ENCODE peak calls at places on chromosomes 7 and 10, in seven cellular contexts. C is astrocyte of the cerebellum, U is Panc1, T is endothelial cell, W is fibroblast of the aortic adventitia, S is type B pancreatic cell, B is fibroblast of mammary gland. G is an unnamed sample.

GRCh38 chr7:36021367-36021766 is 131.7 kb upstream of the EEPD1 start:
- DNase-seq in C (peak; percentile 15), U (no peak), T (peak; percentile 60), W (peak; percentile 16), S (no peak), B (peak; percentile 53), G (no peak)

GRCh38 chr7:96004598-96004997 is 232.2 kb downstream of the DYNC1I1 start:
- DNase-seq in C (peak; percentile 1), U (no peak), T (no peak), W (peak; percentile 47), S (no peak), B (peak; percentile 88), G (no peak)

GRCh38 chr7:46123-46829 is 146.1 kb upstream of the FAM20C start:
- DNase-seq in C (no peak), U (no peak), T (no peak), W (no peak), S (peak; percentile 48), B (no peak), G (no peak)

GRCh38 chr7:124737760-124738159 is 27.8 kb downstream of the GPR37 start:
- DNase-seq in C (no peak), U (no peak), T (no peak), W (no peak), S (no peak), B (no peak), G (no peak)

GRCh38 chr7:144516729-144517128 is 113.2 kb upstream of the NOBOX start:
- DNase-seq in C (no peak), U (no peak), T (no peak), W (no peak), S (no peak), B (no peak), G (no peak)

GRCh38 chr10:89115876-89116627 is 91.1 kb downstream of the CH25H start:
- DNase-seq in C (no peak), U (no peak), T (no peak), W (peak; percentile 77), S (no peak), B (peak; percentile 87), G (peak; percentile 54)

GRCh38 chr10:4981722-4982471 is 18.7 kb downstream of the AKR1C1 start:
- DNase-seq in C (peak; percentile 4), U (no peak), T (peak; percentile 21), W (peak; percentile 61), S (no peak), B (peak; percentile 69), G (no peak)

GRCh38 chr10:93074137-93074596 is 474 bp downstream of the CYP26A1 start:
- DNase-seq in C (no peak), U (no peak), T (peak; percentile 40), W (no peak), S (no peak), B (no peak), G (no peak)

GRCh38 chr10:101165736-101166135 is 34.6 kb downstream of the TLX1 start:
- DNase-seq in C (no peak), U (no peak), T (no peak), W (no peak), S (no peak), B (no peak), G (no peak)

GRCh38 chr10:91700273-91700672 is 67.4 kb upstream of the PPP1R3C start:
- DNase-seq in C (no peak), U (no peak), T (no peak), W (peak; percentile 36), S (no peak), B (peak; percentile 18), G (no peak)

GRCh38 chr10:26486304-26486703 is 48.2 kb downstream of the APBB1IP start:
- DNase-seq in C (no peak), U (no peak), T (no peak), W (peak; percentile 99), S (no peak), B (peak; percentile 99), G (no peak)

GRCh38 chr10:87694011-87694794 is 34.5 kb downstream of the PAPSS2 start:
- DNase-seq in C (no peak), U (no peak), T (no peak), W (no peak), S (no peak), B (no peak), G (no peak)

GRCh38 chr10:84156768-84157167 is 16.8 kb upstream of the GPR15LG start:
- DNase-seq in C (no peak), U (peak; percentile 25), T (no peak), W (peak; percentile 2), S (no peak), B (peak; percentile 47), G (peak; percentile 90)

GRCh38 chr7:152872061-152872744 is 112.7 kb downstream of the ACTR3B start:
- DNase-seq in C (no peak), U (no peak), T (no peak), W (no peak), S (no peak), B (no peak), G (no peak)

GRCh38 chr7:25949672-25950487 is 202.1 kb upstream of the NFE2L3 start:
- DNase-seq in C (no peak), U (no peak), T (peak; percentile 56), W (no peak), S (no peak), B (no peak), G (no peak)

GRCh38 chr7:42886129-42886528 is 25.7 kb downstream of the C7orf25 start:
- DNase-seq in C (no peak), U (no peak), T (no peak), W (peak; percentile 31), S (no peak), B (peak; percentile 32), G (no peak)

GRCh38 chr10:79237801-79238520 is 109.3 kb upstream of the PPIF start:
- DNase-seq in C (no peak), U (no peak), T (no peak), W (peak; percentile 37), S (no peak), B (no peak), G (no peak)

GRCh38 chr10:111261066-111261465 is 184.2 kb downstream of the ADRA2A start:
- DNase-seq in C (no peak), U (no peak), T (no peak), W (no peak), S (no peak), B (no peak), G (no peak)

GRCh38 chr10:112769611-112770370 is 180.3 kb upstream of the TCF7L2 start:
- DNase-seq in C (no peak), U (no peak), T (no peak), W (no peak), S (no peak), B (no peak), G (no peak)

GRCh38 chr7:66769833-66770512 is 29.4 kb downstream of the RABGEF1 start:
- DNase-seq in C (no peak), U (no peak), T (no peak), W (peak; percentile 41), S (no peak), B (peak; percentile 33), G (no peak)

GRCh38 chr7:15854841-15855576 is 168.5 kb upstream of the MEOX2 start:
- DNase-seq in C (no peak), U (no peak), T (no peak), W (peak; percentile 38), S (no peak), B (no peak), G (no peak)

GRCh38 chr7:112763996-112764395 is 26.2 kb downstream of the TMEM168 start:
- DNase-seq in C (no peak), U (no peak), T (no peak), W (no peak), S (no peak), B (no peak), G (no peak)

GRCh38 chr7:147279951-147280350 is 1163.3 kb downstream of the CNTNAP2 start:
- DNase-seq in C (no peak), U (peak; percentile 2), T (no peak), W (no peak), S (no peak), B (no peak), G (no peak)

GRCh38 chr7:141415999-141416398 is 135.2 kb upstream of the AGK start:
- DNase-seq in C (no peak), U (no peak), T (no peak), W (no peak), S (no peak), B (no peak), G (no peak)

GRCh38 chr7:951881-952547 is 2.5 kb downstream of the ADAP1 start:
- DNase-seq in C (no peak), U (no peak), T (no peak), W (no peak), S (no peak), B (no peak), G (peak; percentile 45)

GRCh38 chr10:27038168-27038567 is 62.1 kb downstream of the ANKRD26 start:
- DNase-seq in C (no peak), U (no peak), T (no peak), W (no peak), S (no peak), B (no peak), G (no peak)

GRCh38 chr7:44348851-44349781 is 23.7 kb upstream of the CAMK2B start:
- DNase-seq in C (no peak), U (no peak), T (no peak), W (no peak), S (no peak), B (no peak), G (no peak)

GRCh38 chr7:44346063-44346462 is 20.7 kb upstream of the CAMK2B start:
- DNase-seq in C (no peak), U (no peak), T (no peak), W (no peak), S (no peak), B (no peak), G (no peak)

GRCh38 chr7:44353668-44354067 is 28.3 kb upstream of the CAMK2B start:
- DNase-seq in C (no peak), U (no peak), T (no peak), W (no peak), S (no peak), B (no peak), G (no peak)

GRCh38 chr7:44347546-44348114 is 22.2 kb upstream of the CAMK2B start:
- DNase-seq in C (no peak), U (no peak), T (no peak), W (peak; percentile 22), S (no peak), B (no peak), G (no peak)

GRCh38 chr7:44348300-44348699 is 22.9 kb upstream of the CAMK2B start:
- DNase-seq in C (no peak), U (no peak), T (peak; percentile 28), W (peak; percentile 42), S (no peak), B (peak; percentile 40), G (no peak)
- TF ChIP-seq CTCF in C (peak; percentile 57), U (peak; percentile 70), T (no peak), W (peak; percentile 48), S (peak; percentile 49), B (peak; percentile 47), G (no peak)

GRCh38 chr10:32377458-32378370 is 30.8 kb upstream of the EPC1 start:
- DNase-seq in C (peak; percentile 33), U (no peak), T (no peak), W (peak; percentile 64), S (no peak), B (peak; percentile 56), G (no peak)
- TF ChIP-seq CTCF in C (peak; percentile 45), U (peak; percentile 50), T (no peak), W (peak; percentile 37), S (peak; percentile 54), B (peak; percentile 46), G (peak; percentile 25)

GRCh38 chr10:35882422-35883150 is 240.5 kb upstream of the FZD8 start:
- DNase-seq in C (no peak), U (no peak), T (no peak), W (no peak), S (no peak), B (no peak), G (no peak)
- TF ChIP-seq CTCF in C (no peak), U (no peak), T (no peak), W (no peak), S (no peak), B (no peak), G (no peak)

GRCh38 chr7:104629393-104629792 is 301.0 kb downstream of the LHFPL3 start:
- DNase-seq in C (no peak), U (no peak), T (no peak), W (no peak), S (no peak), B (no peak), G (no peak)
- TF ChIP-seq CTCF in C (no peak), U (no peak), T (no peak), W (no peak), S (no peak), B (no peak), G (no peak)